ENCODE peak calls at places on chromosomes 5 and 9, in ten cellular contexts. A is upper lobe of right lung; P is BJ; J is HL-60; X is NCI-H1092; G is activated gamma-delta T cell treated with anti-CD3 and anti-CD28 coated beads, Interleukin-2, amount 50 U/mL, for 16 hours; Z is activated naive CD4-positive, alpha-beta T cell; K is heart left ventricle; R is WTC11; D is brain microvascular endothelial cell. H is an unnamed sample.

GRCh38 chr9:5712651-5713360 is 83.9 kb downstream of the RIC1 start:
- DNase-seq in P (no peak), Z (no peak), A (no peak), G (no peak), D (no peak), J (no peak), X (no peak), R (no peak), K (no peak), H (no peak)

GRCh38 chr5:77798448-77798847 is 22.3 kb upstream of the TBCA start:
- DNase-seq in G (no peak), R (no peak), K (no peak), X (no peak), J (peak), A (no peak), Z (no peak), P (no peak), D (no peak), H (no peak)

GRCh38 chr9:35730486-35730854 is 1.5 kb downstream of the TLN1 start:
- DNase-seq in G (no peak), Z (no peak), P (no peak), R (no peak), J (no peak), D (no peak), K (no peak), X (no peak), A (no peak), H (no peak)

GRCh38 chr5:176616520-176616919 is 6.6 kb upstream of the GPRIN1 start:
- DNase-seq in D (no peak), A (no peak), J (no peak), G (no peak), R (no peak), K (no peak), Z (no peak), X (no peak), P (no peak), H (no peak)

GRCh38 chr9:27407966-27408365 is 111.0 kb upstream of the EQTN start:
- DNase-seq in R (no peak), G (no peak), Z (no peak), D (peak), A (no peak), J (no peak), X (no peak), P (no peak), K (no peak), H (no peak)

GRCh38 chr5:79112703-79113058 is 1.1 kb downstream of the BHMT start:
- DNase-seq in Z (no peak), D (no peak), G (no peak), J (no peak), X (no peak), P (no peak), A (no peak), R (no peak), K (no peak), H (no peak)

GRCh38 chr9:107492381-107492780 is 2.8 kb upstream of the KLF4 start:
- DNase-seq in X (no peak), K (no peak), R (no peak), A (no peak), D (no peak), Z (no peak), J (no peak), P (no peak), G (no peak), H (no peak)

GRCh38 chr9:99269429-99269828 is 47.3 kb downstream of the SEC61B start:
- DNase-seq in X (no peak), Z (no peak), P (peak), J (no peak), D (peak), A (no peak), G (no peak), R (no peak), K (no peak), H (no peak)

GRCh38 chr5:32713396-32714381 is 2.6 kb downstream of the NPR3 start:
- DNase-seq in Z (no peak), D (no peak), X (no peak), G (no peak), A (peak), K (peak), J (no peak), P (no peak), R (peak), H (peak)

GRCh38 chr5:94218374-94218773 is 400.0 kb downstream of the KIAA0825 start:
- DNase-seq in D (peak), G (no peak), A (no peak), P (peak), J (no peak), Z (no peak), R (no peak), K (no peak), X (no peak), H (no peak)

GRCh38 chr5:79759436-79759835 is 69.8 kb downstream of the CMYA5 start:
- DNase-seq in R (no peak), J (no peak), K (no peak), P (peak), G (no peak), Z (no peak), X (no peak), D (peak), A (no peak), H (no peak)

GRCh38 chr5:95673076-95673475 is 9.7 kb downstream of the SPATA9 start:
- DNase-seq in X (no peak), A (no peak), K (no peak), R (no peak), D (peak), G (no peak), P (peak), J (no peak), Z (no peak), H (no peak)

GRCh38 chr9:18447131-18447530 is 26.8 kb upstream of the ADAMTSL1 start:
- DNase-seq in K (no peak), G (no peak), R (no peak), D (no peak), Z (no peak), A (no peak), X (no peak), J (no peak), P (no peak), H (no peak)

GRCh38 chr5:135138116-135138850 is 104.3 kb upstream of the PITX1 start:
- DNase-seq in A (no peak), D (no peak), G (no peak), Z (no peak), X (no peak), P (no peak), K (no peak), R (no peak), J (no peak), H (no peak)

GRCh38 chr9:98226516-98226915 is 28.9 kb downstream of the TBC1D2 start:
- DNase-seq in K (no peak), J (no peak), A (no peak), P (peak), D (no peak), R (no peak), G (no peak), Z (no peak), X (no peak), H (no peak)

GRCh38 chr5:100890514-100891008 is 12.5 kb downstream of the ST8SIA4 start:
- DNase-seq in Z (no peak), P (no peak), K (no peak), X (no peak), J (no peak), D (no peak), A (no peak), G (no peak), R (no peak), H (no peak)

GRCh38 chr9:84151236-84151635 is 170.6 kb downstream of the RMI1 start:
- DNase-seq in R (peak), Z (no peak), D (no peak), P (no peak), A (no peak), K (no peak), X (no peak), G (no peak), J (no peak), H (no peak)

GRCh38 chr9:114400219-114400618 is 12.4 kb upstream of the AKNA start:
- DNase-seq in X (no peak), D (no peak), K (no peak), Z (no peak), R (no peak), P (no peak), J (no peak), G (no peak), A (no peak), H (no peak)

GRCh38 chr9:91935805-91936204 is 14.2 kb downstream of the ROR2 start:
- DNase-seq in R (no peak), Z (no peak), G (no peak), X (no peak), K (no peak), P (no peak), J (no peak), D (no peak), A (no peak), H (no peak)

GRCh38 chr9:121807069-121807917 is 155.9 kb downstream of the DAB2IP start:
- DNase-seq in Z (no peak), D (no peak), P (no peak), X (no peak), R (no peak), G (no peak), K (no peak), J (no peak), A (peak), H (no peak)

GRCh38 chr5:20276061-20276958 is 288.3 kb upstream of the CDH18 start:
- DNase-seq in P (peak), Z (no peak), J (no peak), K (no peak), G (no peak), R (no peak), D (no peak), X (no peak), A (no peak), H (no peak)

H was measured in heart right ventricle.